ENCODE peak calls at places on chromosome 18, in ten cellular contexts. L is GM04504; J is lung; Y is A172; T is activated CD4-positive, alpha-beta T cell treated with anti-CD3 and anti-CD28 coated beads, Interleukin-2, amount 50 U/mL, for 48 hours; N is GM23338; M is ureter; E is GM12878; K is AG10803; A is CD8-positive, alpha-beta memory T cell. Q is an unnamed sample.

GRCh38 chr18:4586729-4587128 is 131.6 kb upstream of the DLGAP1 start:
- DNase-seq in T (no peak), L (no peak), A (no peak), N (no peak), Y (no peak), K (no peak), J (no peak), E (no peak), M (no peak), Q (no peak)

GRCh38 chr18:35826477-35826876 is 146.0 kb upstream of the RMP24 start:
- DNase-seq in K (no peak), L (no peak), Y (no peak), A (no peak), M (no peak), T (no peak), N (no peak), J (no peak), E (no peak), Q (no peak)

GRCh38 chr18:78979058-78979680 is 449 bp upstream of the SALL3 start:
- DNase-seq in A (no peak), E (no peak), N (peak; percentile 75), T (no peak), M (no peak), J (no peak), L (no peak), K (no peak), Y (no peak), Q (peak; percentile 96)

GRCh38 chr18:63161728-63162195 is 157.8 kb downstream of the BCL2 start:
- DNase-seq in N (no peak), T (peak; percentile 76), K (peak; percentile 81), E (peak; percentile 98), J (peak; percentile 57), L (peak; percentile 43), Y (peak; percentile 79), A (peak; percentile 92), M (peak; percentile 79), Q (no peak)

GRCh38 chr18:44117821-44118220 is 562.9 kb upstream of the SETBP1 start:
- DNase-seq in Y (no peak), N (no peak), A (no peak), J (no peak), M (no peak), K (no peak), E (no peak), L (no peak), T (no peak), Q (no peak)

GRCh38 chr18:3595282-3596273 is 145.6 kb downstream of the TGIF1 start:
- DNase-seq in K (peak; percentile 94), M (peak; percentile 63), A (no peak), N (no peak), J (no peak), Y (peak; percentile 94), E (peak; percentile 82), T (peak; percentile 35), L (peak; percentile 84), Q (no peak)

GRCh38 chr18:49021433-49022129 is 70.8 kb upstream of the SMAD7 start:
- DNase-seq in Y (peak; percentile 32), K (peak; percentile 37), M (peak; percentile 55), E (peak; percentile 15), J (peak; percentile 85), A (no peak), N (peak; percentile 92), L (no peak), T (peak; percentile 68), Q (peak; percentile 92)

GRCh38 chr18:37548679-37549289 is 16.8 kb downstream of the CELF4 start:
- DNase-seq in N (no peak), A (no peak), L (no peak), E (no peak), K (no peak), M (no peak), T (no peak), Y (no peak), J (no peak), Q (no peak)

GRCh38 chr18:49690307-49690706 is 123.0 kb downstream of the ACAA2 start:
- DNase-seq in E (no peak), L (peak; percentile 51), N (no peak), T (no peak), Y (peak; percentile 68), K (peak; percentile 85), M (no peak), J (no peak), A (no peak), Q (no peak)

GRCh38 chr18:50429207-50429948 is 54.5 kb downstream of the SKA1 start:
- DNase-seq in J (no peak), L (peak; percentile 7), K (peak; percentile 9), N (peak; percentile 76), E (no peak), M (no peak), Y (peak; percentile 0), T (no peak), A (no peak), Q (peak; percentile 53)

GRCh38 chr18:74480149-74480651 is 16.0 kb upstream of the CNDP2 start:
- DNase-seq in K (no peak), T (no peak), L (no peak), Y (no peak), E (no peak), J (no peak), A (no peak), N (no peak), M (peak; percentile 20), Q (no peak)

GRCh38 chr18:41875094-41875780 is 79.8 kb upstream of the PIK3C3 start:
- DNase-seq in N (no peak), A (no peak), Y (peak; percentile 69), T (no peak), J (no peak), M (no peak), L (no peak), K (peak; percentile 40), E (no peak), Q (no peak)

GRCh38 chr18:12411456-12411855 is 3.7 kb downstream of the PRELID3A start:
- DNase-seq in T (no peak), L (no peak), A (no peak), N (no peak), J (no peak), E (no peak), M (no peak), K (no peak), Y (no peak), Q (no peak)

GRCh38 chr18:50356036-50356945 is 18.6 kb upstream of the SKA1 start:
- DNase-seq in M (no peak), T (no peak), A (no peak), J (no peak), Y (no peak), E (peak; percentile 79), N (peak; percentile 41), L (no peak), K (peak; percentile 8), Q (no peak)

GRCh38 chr18:12748671-12749070 is 45.8 kb downstream of the PSMG2 start:
- DNase-seq in A (no peak), N (no peak), T (no peak), M (no peak), E (no peak), J (no peak), K (peak; percentile 33), L (no peak), Y (no peak), Q (no peak)

GRCh38 chr18:9849407-9849961 is 36.3 kb upstream of the TXNDC2 start:
- DNase-seq in N (no peak), A (no peak), Y (peak; percentile 42), K (no peak), E (no peak), M (peak; percentile 87), T (no peak), L (no peak), J (peak; percentile 79), Q (no peak)

GRCh38 chr18:59024829-59025228 is 114.9 kb upstream of the SEC11C start:
- DNase-seq in T (no peak), E (no peak), M (no peak), A (no peak), K (peak; percentile 54), Y (no peak), L (no peak), J (no peak), N (no peak), Q (no peak)

GRCh38 chr18:63299837-63300787 is 19.5 kb downstream of the BCL2 start:
- DNase-seq in E (no peak), Y (no peak), K (peak; percentile 45), M (no peak), J (no peak), L (no peak), N (no peak), T (peak; percentile 44), A (no peak), Q (no peak)

GRCh38 chr18:61591200-61591719 is 258.0 kb downstream of the CDH20 start:
- DNase-seq in J (no peak), E (no peak), K (no peak), N (no peak), L (no peak), M (no peak), A (no peak), Y (no peak), T (no peak), Q (no peak)

GRCh38 chr18:45254683-45255082 is 360.6 kb upstream of the SLC14A2 start:
- DNase-seq in N (no peak), Y (no peak), M (peak; percentile 49), A (no peak), K (peak; percentile 87), T (no peak), E (no peak), J (peak; percentile 45), L (peak; percentile 55), Q (no peak)

GRCh38 chr18:45081579-45082181 is 401.0 kb downstream of the SETBP1 start:
- DNase-seq in T (no peak), K (no peak), J (no peak), N (no peak), Y (no peak), A (no peak), L (no peak), E (no peak), M (no peak), Q (no peak)

GRCh38 chr18:48952287-48953095 is 1.7 kb upstream of the SMAD7 start:
- DNase-seq in E (no peak), N (peak; percentile 84), J (peak; percentile 82), T (peak; percentile 58), A (peak; percentile 78), Y (no peak), L (peak; percentile 66), M (peak; percentile 81), K (peak; percentile 87), Q (peak; percentile 91)

GRCh38 chr18:79988925-79989361 is 580 bp upstream of the TXNL4A start:
- DNase-seq in M (no peak), N (peak; percentile 62), K (peak; percentile 62), A (no peak), E (no peak), J (no peak), T (no peak), L (peak; percentile 26), Y (peak; percentile 16), Q (peak; percentile 78)

GRCh38 chr18:44851806-44852205 is 171.1 kb downstream of the SETBP1 start:
- DNase-seq in J (no peak), N (no peak), L (no peak), T (no peak), A (no peak), K (no peak), E (no peak), M (no peak), Y (no peak), Q (no peak)

GRCh38 chr18:60413944-60414547 is 41.5 kb upstream of the MC4R start:
- DNase-seq in M (no peak), L (no peak), K (peak; percentile 27), N (peak; percentile 70), Y (peak; percentile 16), E (no peak), A (no peak), J (no peak), T (no peak), Q (peak; percentile 6)

GRCh38 chr18:2906522-2907458 is 60.0 kb downstream of the EMILIN2 start:
- DNase-seq in T (peak; percentile 57), L (no peak), A (peak; percentile 70), E (no peak), Y (no peak), N (peak; percentile 62), K (no peak), J (no peak), M (no peak), Q (peak; percentile 93)

GRCh38 chr18:28159055-28159454 is 17.9 kb downstream of the CDH2 start:
- DNase-seq in Y (peak; percentile 26), M (no peak), L (no peak), E (no peak), K (no peak), A (no peak), J (no peak), N (no peak), T (no peak), Q (no peak)

GRCh38 chr18:63664571-63664970 is 2.9 kb upstream of the SERPINB3 start:
- DNase-seq in Y (no peak), E (no peak), J (no peak), M (no peak), A (no peak), K (peak; percentile 39), L (no peak), T (no peak), N (no peak), Q (no peak)

Q was measured in H7.